ENCODE peak calls at places on chromosomes 7 and 10, in five cellular contexts. Y is hepatocyte, Q is fibroblast of pulmonary artery, F is tibial nerve, I is lower leg skin. N is an unnamed sample.

GRCh38 chr10:32481606-32482005 is 35.7 kb downstream of the CCDC7 start:
- DNase-seq in Q (no peak), F (no peak), Y (no peak), I (no peak), N (no peak)

GRCh38 chr10:53836638-53837037 is 964.4 kb downstream of the PCDH15 start:
- DNase-seq in I (no peak), Q (peak; percentile 31), Y (no peak), F (no peak), N (no peak)

GRCh38 chr10:20948723-20949327 is 51.7 kb upstream of the NEBL start:
- DNase-seq in Q (no peak), I (no peak), F (no peak), Y (no peak), N (no peak)

GRCh38 chr7:15866753-15867152 is 180.3 kb upstream of the MEOX2 start:
- DNase-seq in F (no peak), I (no peak), Q (no peak), Y (no peak), N (no peak)

GRCh38 chr10:92074126-92074887 is 150.7 kb downstream of the BTAF1 start:
- DNase-seq in F (no peak), Q (peak; percentile 29), I (no peak), Y (no peak), N (no peak)

GRCh38 chr10:28411648-28412047 is 108.8 kb upstream of the MPP7 start:
- DNase-seq in I (no peak), Q (no peak), F (no peak), Y (no peak), N (no peak)

GRCh38 chr10:77418211-77418640 is 219.4 kb downstream of the KCNMA1 start:
- DNase-seq in Q (no peak), F (no peak), I (no peak), Y (no peak), N (no peak)

GRCh38 chr10:108452483-108453060 is 1288.1 kb upstream of the SORCS1 start:
- DNase-seq in F (no peak), Y (no peak), I (no peak), Q (no peak), N (no peak)

GRCh38 chr7:150400779-150401423 is 21.8 kb downstream of the ZNF775 start:
- DNase-seq in F (no peak), Q (no peak), I (peak; percentile 76), Y (peak; percentile 4), N (no peak)

GRCh38 chr10:35640951-35641429 is 1.1 kb downstream of the FZD8 start:
- DNase-seq in F (peak; percentile 47), I (peak; percentile 84), Y (peak; percentile 85), Q (peak; percentile 89), N (peak; percentile 67)

DNA sequence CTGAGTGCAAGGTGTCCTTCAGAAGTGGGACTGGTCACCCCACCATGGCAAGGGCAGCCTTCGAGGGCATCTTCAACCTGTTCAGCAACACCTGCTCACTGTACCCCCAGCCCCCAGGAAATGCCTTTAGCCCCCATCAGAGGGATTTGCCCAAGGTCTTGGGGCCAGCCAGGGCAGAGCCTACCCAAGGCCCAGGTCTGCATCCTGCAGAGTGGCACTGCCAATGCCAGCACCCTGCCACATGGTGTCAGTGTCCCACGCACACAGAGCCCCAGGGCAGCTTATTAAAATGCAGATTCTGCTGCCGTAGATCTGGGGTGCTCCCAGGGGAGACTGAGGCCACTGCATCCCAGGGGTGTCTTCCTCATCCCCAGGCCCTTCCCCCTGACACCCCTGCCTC is 106.2 kb upstream of the KCTD7 start:
- DNase-seq in F (no peak), Q (no peak), I (no peak), Y (no peak), N (no peak)
- TF ChIP-seq CTCF in F (no peak), Q (peak; percentile 28), I (no peak), Y (peak; percentile 14), N (peak; percentile 27)

GRCh38 chr10:75544381-75544780 is 113.0 kb downstream of the LRMDA start:
- DNase-seq in Q (peak; percentile 22), I (no peak), Y (no peak), F (no peak), N (no peak)

GRCh38 chr10:75541411-75541810 is 110.0 kb downstream of the LRMDA start:
- DNase-seq in Q (no peak), F (no peak), Y (no peak), I (no peak), N (no peak)

GRCh38 chr10:75542902-75543301 is 111.5 kb downstream of the LRMDA start:
- DNase-seq in Q (peak; percentile 41), Y (peak; percentile 49), I (peak; percentile 92), F (peak; percentile 47), N (peak; percentile 47)

GRCh38 chr10:75540357-75541335 is 109.2 kb downstream of the LRMDA start:
- DNase-seq in I (no peak), Q (no peak), F (no peak), Y (no peak), N (no peak)

GRCh38 chr10:75542084-75542483 is 110.7 kb downstream of the LRMDA start:
- DNase-seq in F (no peak), Y (no peak), I (no peak), Q (no peak), N (no peak)
- H3K4me3 ChIP-seq in F (no peak overlapping the region), Y (no peak overlapping the region), I (no peak overlapping the region), Q (no peak overlapping the region), N (no peak overlapping the region)

GRCh38 chr10:3935141-3935540 is 150.1 kb upstream of the KLF6 start:
- DNase-seq in F (peak; percentile 35), Q (peak; percentile 88), I (peak; percentile 90), Y (peak; percentile 14), N (peak; percentile 86)
- TF ChIP-seq CTCF in F (no peak), Q (peak; percentile 22), I (no peak), Y (no peak), N (no peak)

DNA sequence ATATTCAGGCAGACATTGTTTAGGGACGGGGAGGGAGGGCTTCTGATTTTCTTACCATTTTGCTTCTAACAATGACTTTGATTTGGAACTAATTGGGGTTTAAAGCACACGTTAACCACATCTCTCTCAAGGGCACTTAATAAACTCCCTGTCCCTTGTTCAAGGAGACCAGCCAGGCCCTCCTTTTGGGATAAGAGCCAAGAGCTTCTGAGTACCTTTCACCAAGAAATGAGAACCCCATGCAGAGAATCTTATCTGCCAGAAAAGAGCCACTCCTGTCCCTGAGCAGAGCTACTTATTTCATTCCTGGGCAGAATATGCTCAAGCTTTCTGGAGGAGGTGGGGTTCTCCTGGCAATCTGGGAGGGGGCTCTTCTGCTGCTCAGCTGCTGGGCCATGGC is 574.6 kb downstream of the GALNT17 start:
- DNase-seq in Q (no peak), F (no peak), I (no peak), Y (no peak), N (no peak)
- H3K4me3 ChIP-seq in Q (no peak overlapping the region), F (no peak overlapping the region), I (no peak overlapping the region), Y (no peak overlapping the region), N (no peak overlapping the region)

GRCh38 chr7:25822823-25823222 is 329.2 kb upstream of the NFE2L3 start:
- DNase-seq in F (no peak), I (no peak), Y (no peak), Q (no peak), N (no peak)

GRCh38 chr7:25821225-25821624 is 330.8 kb upstream of the NFE2L3 start:
- DNase-seq in Y (no peak), Q (no peak), I (no peak), F (no peak), N (no peak)

GRCh38 chr7:25815711-25816110 is 336.3 kb upstream of the NFE2L3 start:
- DNase-seq in F (no peak), I (no peak), Y (no peak), Q (no peak), N (no peak)

GRCh38 chr7:25823571-25823970 is 328.4 kb upstream of the NFE2L3 start:
- DNase-seq in Q (no peak), Y (no peak), I (no peak), F (no peak), N (no peak)

GRCh38 chr7:25820432-25821040 is 331.5 kb upstream of the NFE2L3 start:
- DNase-seq in Q (no peak), I (no peak), Y (peak; percentile 23), F (no peak), N (no peak)
- TF ChIP-seq CTCF in Q (peak; percentile 45), I (no peak), Y (peak; percentile 42), F (peak; percentile 21), N (peak; percentile 40)

DNA sequence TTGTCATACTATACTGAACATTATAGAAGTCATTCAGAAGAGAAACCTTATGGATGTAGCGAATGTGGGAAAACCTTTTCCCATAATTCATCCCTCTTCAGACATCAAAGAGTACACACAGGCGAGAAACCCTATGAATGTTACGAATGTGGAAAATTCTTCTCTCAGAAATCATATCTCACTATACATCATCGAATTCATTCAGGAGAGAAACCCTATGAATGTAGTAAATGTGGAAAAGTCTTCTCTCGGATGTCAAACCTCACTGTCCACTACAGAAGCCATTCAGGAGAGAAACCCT is 19.4 kb downstream of the RBAK start:
- DNase-seq in I (no peak), Q (no peak), Y (no peak), F (no peak), N (no peak)
- H3K4me3 ChIP-seq in I (no peak overlapping the region), Q (no peak overlapping the region), Y (peak overlapping the region; percentile 12), F (no peak overlapping the region), N (no peak overlapping the region)

GRCh38 chr10:64115913-64116643 is 594.9 kb downstream of the REEP3 start:
- DNase-seq in I (no peak), F (no peak), Y (peak; percentile 33), Q (peak; percentile 23), N (no peak)
- TF ChIP-seq CTCF in I (no peak), F (peak; percentile 17), Y (peak; percentile 53), Q (peak; percentile 55), N (peak; percentile 56)

GRCh38 chr10:79274279-79275104 is 72.8 kb upstream of the PPIF start:
- DNase-seq in I (peak; percentile 97), Q (peak; percentile 23), F (peak; percentile 75), Y (peak; percentile 42), N (no peak)
- H3K4me3 ChIP-seq in I (no peak overlapping the region), Q (no peak overlapping the region), F (no peak overlapping the region), Y (no peak overlapping the region), N (no peak overlapping the region)

DNA sequence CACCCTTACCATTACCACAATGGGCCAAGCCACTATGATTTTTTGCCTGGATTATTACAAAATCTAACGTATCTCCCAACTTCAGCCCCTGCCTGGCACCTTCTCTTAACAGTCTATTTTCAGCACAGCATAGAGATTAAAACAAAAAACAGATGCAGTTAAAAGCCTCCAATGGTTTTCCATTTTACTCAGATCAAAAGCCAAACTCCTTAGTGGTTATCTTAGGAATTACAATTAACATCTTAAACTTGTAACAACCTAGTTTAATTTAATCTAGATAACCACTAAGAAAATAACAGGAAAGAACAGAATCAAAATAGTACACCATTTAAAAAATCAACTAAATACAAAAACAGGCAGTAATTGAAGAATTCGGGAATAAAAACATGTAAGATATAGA is 43.5 kb downstream of the DNAJC1 start:
- DNase-seq in F (no peak), Q (no peak), Y (no peak), I (no peak), N (no peak)
- TF ChIP-seq CTCF in F (no peak), Q (no peak), Y (no peak), I (no peak), N (no peak)

DNA sequence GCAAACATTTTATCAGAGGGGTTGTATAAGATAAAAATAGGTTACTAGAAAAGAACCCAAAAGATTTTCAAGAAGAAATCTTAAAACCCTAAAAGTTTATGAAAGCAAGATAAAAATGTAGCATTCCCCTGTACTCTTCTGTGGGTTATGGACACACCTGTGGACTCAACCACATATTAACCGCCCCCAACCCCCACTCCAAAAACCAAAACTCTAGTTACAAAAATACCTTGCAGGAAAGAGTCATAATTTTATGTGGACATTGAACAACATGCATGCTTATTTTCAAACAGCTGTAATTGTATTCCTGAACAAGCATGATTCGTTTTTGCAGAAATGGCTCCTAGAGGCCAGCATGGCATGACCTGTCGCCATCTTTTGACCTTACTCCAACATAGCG is 466.9 kb downstream of the PHTF2 start:
- DNase-seq in Q (no peak), I (no peak), F (no peak), Y (no peak), N (no peak)
- H3K4me3 ChIP-seq in Q (no peak overlapping the region), I (no peak overlapping the region), F (no peak overlapping the region), Y (no peak overlapping the region), N (no peak overlapping the region)